ENCODE peak calls at places on chromosome 21, in four cellular contexts. K is AG08395, R is WTC11, Q is nephron progenitor cell. I is an unnamed sample.

GRCh38 chr21:20083925-20084324 is 914.3 kb upstream of the NCAM2 start:
- DNase-seq in K (no peak), R (no peak), Q (no peak), I (no peak)

GRCh38 chr21:14901482-14901958 is 163.3 kb downstream of the NRIP1 start:
- DNase-seq in K (peak), R (no peak), Q (no peak), I (peak)

GRCh38 chr21:43303240-43304178 is 123.4 kb downstream of the SIK1 start:
- DNase-seq in K (no peak), R (no peak), Q (no peak), I (peak)

GRCh38 chr21:44735821-44736220 is 24.4 kb upstream of the TSPEAR start:
- DNase-seq in K (no peak), R (no peak), Q (no peak), I (no peak)

GRCh38 chr21:41564871-41565281 is 56.9 kb upstream of the TMPRSS2 start:
- DNase-seq in K (peak), R (no peak), Q (no peak), I (no peak)

GRCh38 chr21:36551731-36552457 is 72.0 kb upstream of the CLDN14 start:
- DNase-seq in K (peak), R (no peak), Q (no peak), I (no peak)

GRCh38 chr21:37455504-37455911 is 88.9 kb downstream of the DYRK1A start:
- DNase-seq in K (no peak), R (no peak), Q (no peak), I (no peak)

GRCh38 chr21:42493109-42494060 is 2.6 kb downstream of the RSPH1 start:
- DNase-seq in K (no peak), R (no peak), Q (no peak), I (no peak)

GRCh38 chr21:17461014-17461413 is 51.8 kb upstream of the CXADR start:
- DNase-seq in K (peak), R (no peak), Q (no peak), I (no peak)

GRCh38 chr21:45855248-45855801 is 126.2 kb upstream of the COL6A1 start:
- DNase-seq in K (no peak), R (no peak), Q (no peak), I (no peak)

GRCh38 chr21:40215941-40216340 is 348.7 kb downstream of the PCP4 start:
- DNase-seq in K (no peak), R (no peak), Q (no peak), I (no peak)

GRCh38 chr21:46142581-46143473 is 12.6 kb downstream of the FTCD start:
- DNase-seq in K (no peak), R (no peak), Q (no peak), I (no peak)

GRCh38 chr21:25329227-25329626 is 278.1 kb downstream of the MRPL39 start:
- DNase-seq in K (peak), R (no peak), Q (no peak), I (no peak)

GRCh38 chr21:34122047-34122446 is 48.7 kb downstream of the MRPS6 start:
- DNase-seq in K (no peak), R (no peak), Q (no peak), I (no peak)

GRCh38 chr21:21187579-21187978 is 189.4 kb downstream of the NCAM2 start:
- DNase-seq in K (no peak), R (no peak), Q (no peak), I (no peak)

GRCh38 chr21:36803051-36803709 is 104.3 kb downstream of the SIM2 start:
- DNase-seq in K (no peak), R (no peak), Q (no peak), I (no peak)

GRCh38 chr21:27158967-27159366 is 192.1 kb upstream of the ADAMTS5 start:
- DNase-seq in K (no peak), R (no peak), Q (no peak), I (no peak)

GRCh38 chr21:18722193-18722592 is 318.6 kb upstream of the TMPRSS15 start:
- DNase-seq in K (no peak), R (no peak), Q (no peak), I (no peak)

GRCh38 chr21:46559291-46559983 is 45.4 kb downstream of the S100B start:
- DNase-seq in K (no peak), R (no peak), Q (no peak), I (no peak)